ENCODE peak calls at places on chromosomes 7 and 10, in nine cellular contexts. One of them, this sample, is unnamed.

GRCh38 chr10:54585572-54585971 is 215.5 kb downstream of the PCDH15 start:
- DNase-seq in EH: no peak
- DNase-seq in fibroblast of pulmonary artery: no peak
- DNase-seq in cardiac fibroblast: no peak
- DNase-seq in GM12891: no peak
- DNase-seq in germinal center: no peak
- DNase-seq in effector memory CD8-positive, alpha-beta T cell: no peak
- DNase-seq in Kasumi-1: no peak
- DNase-seq in T-helper 2 cell: no peak
- DNase-seq in this sample: no peak

GRCh38 chr7:154584352-154585252 is 418.3 kb downstream of the PAXIP1 start:
- DNase-seq in EH: no peak
- DNase-seq in fibroblast of pulmonary artery: no peak
- DNase-seq in cardiac fibroblast: no peak
- DNase-seq in GM12891: no peak
- DNase-seq in germinal center: no peak
- DNase-seq in effector memory CD8-positive, alpha-beta T cell: no peak
- DNase-seq in Kasumi-1: no peak
- DNase-seq in T-helper 2 cell: no peak
- DNase-seq in this sample: no peak

GRCh38 chr10:95335933-95336699 is 45.3 kb upstream of the PDLIM1 start:
- DNase-seq in EH: no peak
- DNase-seq in fibroblast of pulmonary artery: no peak
- DNase-seq in cardiac fibroblast: no peak
- DNase-seq in GM12891: no peak
- DNase-seq in germinal center: no peak
- DNase-seq in effector memory CD8-positive, alpha-beta T cell: no peak
- DNase-seq in Kasumi-1: no peak
- DNase-seq in T-helper 2 cell: no peak
- DNase-seq in this sample: no peak

GRCh38 chr7:12706900-12707536 is 19.6 kb downstream of the ARL4A start:
- DNase-seq in EH: peak
- DNase-seq in fibroblast of pulmonary artery: peak
- DNase-seq in cardiac fibroblast: no peak
- DNase-seq in GM12891: no peak
- DNase-seq in germinal center: no peak
- DNase-seq in effector memory CD8-positive, alpha-beta T cell: no peak
- DNase-seq in Kasumi-1: no peak
- DNase-seq in T-helper 2 cell: no peak
- DNase-seq in this sample: no peak

GRCh38 chr7:158362912-158363905 is 224.4 kb downstream of the PTPRN2 start:
- DNase-seq in EH: no peak
- DNase-seq in fibroblast of pulmonary artery: no peak
- DNase-seq in cardiac fibroblast: no peak
- DNase-seq in GM12891: no peak
- DNase-seq in germinal center: no peak
- DNase-seq in effector memory CD8-positive, alpha-beta T cell: no peak
- DNase-seq in Kasumi-1: no peak
- DNase-seq in T-helper 2 cell: no peak
- DNase-seq in this sample: no peak

GRCh38 chr7:107387573-107388219 is 82.2 kb upstream of the GPR22 start:
- DNase-seq in EH: peak
- DNase-seq in fibroblast of pulmonary artery: peak
- DNase-seq in cardiac fibroblast: peak
- DNase-seq in GM12891: no peak
- DNase-seq in germinal center: no peak
- DNase-seq in effector memory CD8-positive, alpha-beta T cell: no peak
- DNase-seq in Kasumi-1: no peak
- DNase-seq in T-helper 2 cell: no peak
- DNase-seq in this sample: no peak

GRCh38 chr7:75971961-75972763 is 22.2 kb downstream of the TMEM120A start:
- DNase-seq in EH: no peak
- DNase-seq in fibroblast of pulmonary artery: peak
- DNase-seq in cardiac fibroblast: peak
- DNase-seq in GM12891: no peak
- DNase-seq in germinal center: peak
- DNase-seq in effector memory CD8-positive, alpha-beta T cell: no peak
- DNase-seq in Kasumi-1: peak
- DNase-seq in T-helper 2 cell: no peak
- DNase-seq in this sample: no peak

GRCh38 chr7:92034116-92034515 is 93.5 kb downstream of the AKAP9 start:
- DNase-seq in EH: no peak
- DNase-seq in fibroblast of pulmonary artery: peak
- DNase-seq in cardiac fibroblast: peak
- DNase-seq in GM12891: no peak
- DNase-seq in germinal center: no peak
- DNase-seq in effector memory CD8-positive, alpha-beta T cell: no peak
- DNase-seq in Kasumi-1: no peak
- DNase-seq in T-helper 2 cell: no peak
- DNase-seq in this sample: no peak

GRCh38 chr7:42440951-42441350 is 203.9 kb upstream of the GLI3 start:
- DNase-seq in EH: no peak
- DNase-seq in fibroblast of pulmonary artery: no peak
- DNase-seq in cardiac fibroblast: no peak
- DNase-seq in GM12891: no peak
- DNase-seq in germinal center: no peak
- DNase-seq in effector memory CD8-positive, alpha-beta T cell: no peak
- DNase-seq in Kasumi-1: no peak
- DNase-seq in T-helper 2 cell: no peak
- DNase-seq in this sample: no peak

GRCh38 chr7:29147821-29148220 is 1.5 kb upstream of the CPVL start:
- DNase-seq in EH: no peak
- DNase-seq in fibroblast of pulmonary artery: no peak
- DNase-seq in cardiac fibroblast: no peak
- DNase-seq in GM12891: no peak
- DNase-seq in germinal center: no peak
- DNase-seq in effector memory CD8-positive, alpha-beta T cell: no peak
- DNase-seq in Kasumi-1: no peak
- DNase-seq in T-helper 2 cell: no peak
- DNase-seq in this sample: no peak

GRCh38 chr10:131617113-131617877 is 283.5 kb upstream of the PPP2R2D start:
- DNase-seq in EH: no peak
- DNase-seq in fibroblast of pulmonary artery: no peak
- DNase-seq in cardiac fibroblast: no peak
- DNase-seq in GM12891: no peak
- DNase-seq in germinal center: no peak
- DNase-seq in effector memory CD8-positive, alpha-beta T cell: no peak
- DNase-seq in Kasumi-1: no peak
- DNase-seq in T-helper 2 cell: no peak
- DNase-seq in this sample: no peak

GRCh38 chr7:82818091-82818620 is 344.5 kb downstream of the PCLO start:
- DNase-seq in EH: no peak
- DNase-seq in fibroblast of pulmonary artery: no peak
- DNase-seq in cardiac fibroblast: no peak
- DNase-seq in GM12891: no peak
- DNase-seq in germinal center: no peak
- DNase-seq in effector memory CD8-positive, alpha-beta T cell: no peak
- DNase-seq in Kasumi-1: no peak
- DNase-seq in T-helper 2 cell: no peak
- DNase-seq in this sample: no peak

GRCh38 chr10:23063387-23064287 is 31.7 kb upstream of the MSRB2 start:
- DNase-seq in EH: peak
- DNase-seq in fibroblast of pulmonary artery: peak
- DNase-seq in cardiac fibroblast: peak
- DNase-seq in GM12891: no peak
- DNase-seq in germinal center: no peak
- DNase-seq in effector memory CD8-positive, alpha-beta T cell: no peak
- DNase-seq in Kasumi-1: no peak
- DNase-seq in T-helper 2 cell: no peak
- DNase-seq in this sample: no peak

GRCh38 chr10:3226960-3227724 is 54.6 kb upstream of the PITRM1 start:
- DNase-seq in EH: peak
- DNase-seq in fibroblast of pulmonary artery: peak
- DNase-seq in cardiac fibroblast: peak
- DNase-seq in GM12891: no peak
- DNase-seq in germinal center: no peak
- DNase-seq in effector memory CD8-positive, alpha-beta T cell: no peak
- DNase-seq in Kasumi-1: peak
- DNase-seq in T-helper 2 cell: no peak
- DNase-seq in this sample: no peak

GRCh38 chr7:190196-190595 is 2.2 kb upstream of the FAM20C start:
- DNase-seq in EH: no peak
- DNase-seq in fibroblast of pulmonary artery: no peak
- DNase-seq in cardiac fibroblast: no peak
- DNase-seq in GM12891: no peak
- DNase-seq in germinal center: no peak
- DNase-seq in effector memory CD8-positive, alpha-beta T cell: no peak
- DNase-seq in Kasumi-1: no peak
- DNase-seq in T-helper 2 cell: no peak
- DNase-seq in this sample: no peak

GRCh38 chr10:24617771-24618396 is 105.8 kb downstream of the ARHGAP21 start:
- DNase-seq in EH: peak
- DNase-seq in fibroblast of pulmonary artery: peak
- DNase-seq in cardiac fibroblast: peak
- DNase-seq in GM12891: no peak
- DNase-seq in germinal center: peak
- DNase-seq in effector memory CD8-positive, alpha-beta T cell: peak
- DNase-seq in Kasumi-1: peak
- DNase-seq in T-helper 2 cell: peak
- DNase-seq in this sample: peak

GRCh38 chr7:929311-929711 is 25.2 kb downstream of the ADAP1 start:
- DNase-seq in EH: no peak
- DNase-seq in fibroblast of pulmonary artery: no peak
- DNase-seq in cardiac fibroblast: no peak
- DNase-seq in GM12891: no peak
- DNase-seq in germinal center: no peak
- DNase-seq in effector memory CD8-positive, alpha-beta T cell: no peak
- DNase-seq in Kasumi-1: no peak
- DNase-seq in T-helper 2 cell: no peak
- DNase-seq in this sample: no peak

GRCh38 chr7:8379264-8379663 is 54.1 kb upstream of the NXPH1 start:
- DNase-seq in EH: no peak
- DNase-seq in fibroblast of pulmonary artery: no peak
- DNase-seq in cardiac fibroblast: no peak
- DNase-seq in GM12891: no peak
- DNase-seq in germinal center: no peak
- DNase-seq in effector memory CD8-positive, alpha-beta T cell: no peak
- DNase-seq in Kasumi-1: no peak
- DNase-seq in T-helper 2 cell: no peak
- DNase-seq in this sample: no peak

GRCh38 chr7:51229106-51229537 is 87.5 kb downstream of the COBL start:
- DNase-seq in EH: no peak
- DNase-seq in fibroblast of pulmonary artery: no peak
- DNase-seq in cardiac fibroblast: no peak
- DNase-seq in GM12891: no peak
- DNase-seq in germinal center: no peak
- DNase-seq in effector memory CD8-positive, alpha-beta T cell: no peak
- DNase-seq in Kasumi-1: no peak
- DNase-seq in T-helper 2 cell: no peak
- DNase-seq in this sample: no peak

GRCh38 chr10:80415734-80416281 is 7.5 kb downstream of the PRXL2A start:
- DNase-seq in EH: no peak
- DNase-seq in fibroblast of pulmonary artery: peak
- DNase-seq in cardiac fibroblast: peak
- DNase-seq in GM12891: no peak
- DNase-seq in germinal center: no peak
- DNase-seq in effector memory CD8-positive, alpha-beta T cell: no peak
- DNase-seq in Kasumi-1: no peak
- DNase-seq in T-helper 2 cell: no peak
- DNase-seq in this sample: no peak

GRCh38 chr10:120480065-120480600 is 23.1 kb downstream of the PLPP4 start:
- DNase-seq in EH: no peak
- DNase-seq in fibroblast of pulmonary artery: no peak
- DNase-seq in cardiac fibroblast: no peak
- DNase-seq in GM12891: no peak
- DNase-seq in germinal center: no peak
- DNase-seq in effector memory CD8-positive, alpha-beta T cell: no peak
- DNase-seq in Kasumi-1: no peak
- DNase-seq in T-helper 2 cell: no peak
- DNase-seq in this sample: no peak

GRCh38 chr7:55439627-55440026 is 74.5 kb downstream of the LANCL2 start:
- DNase-seq in EH: peak
- DNase-seq in fibroblast of pulmonary artery: no peak
- DNase-seq in cardiac fibroblast: peak
- DNase-seq in GM12891: no peak
- DNase-seq in germinal center: no peak
- DNase-seq in effector memory CD8-positive, alpha-beta T cell: no peak
- DNase-seq in Kasumi-1: no peak
- DNase-seq in T-helper 2 cell: no peak
- DNase-seq in this sample: no peak

This sample was measured in GM12864.